ENCODE peak calls at places on chromosomes 2 and 18, in five cellular contexts. W is NAMALWA; F is NCI-H2029 treated with DMSO at 0.1 percent for 48 hours; U is CD4-positive, CD25-positive, alpha-beta regulatory T cell; G is fibroblast of the aortic adventitia. Z is an unnamed sample.

GRCh38 chr2:165164201-165164600 is 39.6 kb downstream of the SCN3A start:
- DNase-seq in W (no peak), F (no peak), U (no peak), G (peak; percentile 84), Z (no peak)

GRCh38 chr18:2536493-2536892 is 34.8 kb downstream of the METTL4 start:
- DNase-seq in W (no peak), F (no peak), U (no peak), G (peak; percentile 82), Z (no peak)

GRCh38 chr18:46260016-46260878 is 156.1 kb downstream of the HAUS1 start:
- DNase-seq in W (no peak), F (no peak), U (no peak), G (peak; percentile 72), Z (no peak)

GRCh38 chr2:163682695-163683094 is 53.1 kb downstream of the FIGN start:
- DNase-seq in W (peak; percentile 5), F (no peak), U (no peak), G (peak; percentile 55), Z (no peak)

GRCh38 chr2:187594801-187595200 is 40.6 kb upstream of the TFPI start:
- DNase-seq in W (no peak), F (no peak), U (no peak), G (peak; percentile 41), Z (no peak)

GRCh38 chr2:118763797-118764196 is 83.7 kb downstream of the EN1 start:
- DNase-seq in W (no peak), F (no peak), U (no peak), G (peak; percentile 39), Z (no peak)

GRCh38 chr2:56104951-56105350 is 78.8 kb upstream of the CCDC85A start:
- DNase-seq in W (no peak), F (no peak), U (no peak), G (no peak), Z (no peak)

GRCh38 chr2:70927138-70927537 is 8.6 kb upstream of the ATP6V1B1 start:
- DNase-seq in W (no peak), F (no peak), U (no peak), G (no peak), Z (no peak)

GRCh38 chr2:189379287-189379630 is 62.0 kb upstream of the WDR75 start:
- DNase-seq in W (no peak), F (no peak), U (no peak), G (peak; percentile 68), Z (no peak)

GRCh38 chr18:35457140-35457704 is 40.5 kb downstream of the INO80C start:
- DNase-seq in W (no peak), F (no peak), U (no peak), G (peak; percentile 25), Z (no peak)

GRCh38 chr2:128778843-128779242 is 460.2 kb upstream of the HS6ST1 start:
- DNase-seq in W (no peak), F (no peak), U (no peak), G (no peak), Z (no peak)

GRCh38 chr2:198054299-198054698 is 249.9 kb downstream of the PLCL1 start:
- DNase-seq in W (peak; percentile 44), F (no peak), U (peak; percentile 71), G (peak; percentile 38), Z (peak; percentile 49)